ENCODE peak calls at places on chromosomes 12 and 14, in ten cellular contexts. R, S, W, E, M, A, J, H, K and D are unnamed samples.
A peak's percentile ranks its signal among the peaks of the same experiment; 100 is the strongest.

GRCh38 chr14:69138189-69138535 is 14.8 kb downstream of the DCAF5 start:
- DNase-seq in R (no peak), S (no peak), W (no peak), E (no peak), M (no peak), A (no peak), J (no peak), H (no peak), K (no peak), D (no peak)

GRCh38 chr14:75229923-75230792 is 48.5 kb upstream of the FOS start:
- DNase-seq in R (peak; percentile 51), S (peak; percentile 66), W (no peak), E (no peak), M (no peak), A (peak; percentile 67), J (no peak), H (peak; percentile 42), K (no peak), D (no peak)

GRCh38 chr14:56112781-56113180 is 5.4 kb upstream of the PELI2 start:
- DNase-seq in R (no peak), S (no peak), W (no peak), E (no peak), M (no peak), A (no peak), J (no peak), H (no peak), K (no peak), D (no peak)

GRCh38 chr12:1917172-1918070 is 1.0 kb downstream of the CACNA2D4 start:
- DNase-seq in R (no peak), S (no peak), W (peak; percentile 12), E (no peak), M (no peak), A (no peak), J (no peak), H (no peak), K (no peak), D (no peak)

GRCh38 chr12:15209782-15210181 is 11.4 kb downstream of the RERG start:
- DNase-seq in R (no peak), S (no peak), W (peak; percentile 66), E (no peak), M (no peak), A (no peak), J (no peak), H (no peak), K (no peak), D (no peak)

GRCh38 chr12:113850309-113851056 is 115.6 kb downstream of the RBM19 start:
- DNase-seq in R (no peak), S (peak; percentile 4), W (peak; percentile 27), E (peak; percentile 35), M (no peak), A (no peak), J (peak; percentile 69), H (no peak), K (no peak), D (peak; percentile 39)

GRCh38 chr12:124994435-124994975 is 1.1 kb downstream of the BRI3BP start:
- DNase-seq in R (peak; percentile 23), S (no peak), W (no peak), E (no peak), M (no peak), A (no peak), J (no peak), H (no peak), K (no peak), D (no peak)

GRCh38 chr12:80936642-80937390 is 918 bp downstream of the LIN7A start:
- DNase-seq in R (no peak), S (peak; percentile 60), W (peak; percentile 52), E (no peak), M (no peak), A (peak; percentile 82), J (peak; percentile 48), H (no peak), K (peak; percentile 34), D (peak; percentile 16)

GRCh38 chr12:68439368-68440045 is 107.3 kb upstream of the MDM1 start:
- DNase-seq in R (no peak), S (no peak), W (no peak), E (no peak), M (no peak), A (no peak), J (no peak), H (no peak), K (no peak), D (no peak)

GRCh38 chr12:68435816-68436215 is 103.7 kb upstream of the MDM1 start:
- DNase-seq in R (no peak), S (no peak), W (no peak), E (no peak), M (no peak), A (no peak), J (no peak), H (no peak), K (no peak), D (no peak)

GRCh38 chr12:68435238-68435637 is 103.1 kb upstream of the MDM1 start:
- DNase-seq in R (no peak), S (no peak), W (no peak), E (no peak), M (no peak), A (no peak), J (no peak), H (no peak), K (no peak), D (no peak)

GRCh38 chr12:68434391-68435007 is 102.3 kb upstream of the MDM1 start:
- DNase-seq in R (no peak), S (no peak), W (no peak), E (no peak), M (no peak), A (no peak), J (no peak), H (no peak), K (no peak), D (no peak)

DNA sequence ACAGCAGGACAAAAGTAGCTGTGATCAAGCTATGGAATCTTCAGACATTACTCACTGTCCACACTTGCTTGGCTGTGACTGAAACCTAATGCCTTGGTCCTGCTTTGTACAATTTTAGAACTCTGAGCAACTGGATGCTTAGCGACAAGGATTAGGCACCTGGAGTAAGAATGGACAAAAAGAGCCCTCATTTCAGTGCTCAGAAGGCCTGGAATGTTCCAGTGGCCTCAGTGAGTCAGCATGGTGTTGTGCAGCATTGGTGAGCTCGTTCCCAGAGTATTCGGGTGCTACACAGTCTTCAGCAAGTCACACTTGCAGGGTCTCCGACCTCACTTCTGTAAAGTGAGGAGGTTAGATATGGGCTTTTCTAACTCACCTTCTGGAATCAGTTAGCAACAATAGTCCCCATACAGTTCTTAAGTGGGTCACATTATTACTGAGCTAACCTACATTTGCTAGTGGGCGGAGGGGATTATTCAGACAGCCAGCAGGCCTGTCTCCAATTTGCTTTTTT is 108.0 kb upstream of the MDM1 start:
- DNase-seq in R (no peak), S (no peak), W (no peak), E (no peak), M (no peak), A (no peak), J (no peak), H (no peak), K (no peak), D (no peak)
- H3K27ac ChIP-seq in R (no peak overlapping the region), S (no peak overlapping the region), W (no peak overlapping the region), E (no peak overlapping the region), M (no peak overlapping the region), A (no peak overlapping the region), J (no peak overlapping the region), H (no peak overlapping the region), K (no peak overlapping the region), D (no peak overlapping the region)

GRCh38 chr12:104736307-104736706 is 221.8 kb downstream of the SLC41A2 start:
- DNase-seq in R (no peak), S (peak; percentile 79), W (no peak), E (no peak), M (no peak), A (no peak), J (no peak), H (no peak), K (no peak), D (no peak)

GRCh38 chr12:104735801-104736200 is 222.3 kb downstream of the SLC41A2 start:
- DNase-seq in R (no peak), S (no peak), W (no peak), E (no peak), M (no peak), A (no peak), J (no peak), H (no peak), K (no peak), D (no peak)

GRCh38 chr12:104738371-104738710 is 219.7 kb downstream of the SLC41A2 start:
- DNase-seq in R (no peak), S (peak; percentile 92), W (no peak), E (no peak), M (no peak), A (peak; percentile 83), J (no peak), H (no peak), K (no peak), D (no peak)

GRCh38 chr12:104737682-104738370 is 220.3 kb downstream of the SLC41A2 start:
- DNase-seq in R (no peak), S (no peak), W (no peak), E (no peak), M (no peak), A (peak; percentile 52), J (no peak), H (no peak), K (no peak), D (no peak)

DNA sequence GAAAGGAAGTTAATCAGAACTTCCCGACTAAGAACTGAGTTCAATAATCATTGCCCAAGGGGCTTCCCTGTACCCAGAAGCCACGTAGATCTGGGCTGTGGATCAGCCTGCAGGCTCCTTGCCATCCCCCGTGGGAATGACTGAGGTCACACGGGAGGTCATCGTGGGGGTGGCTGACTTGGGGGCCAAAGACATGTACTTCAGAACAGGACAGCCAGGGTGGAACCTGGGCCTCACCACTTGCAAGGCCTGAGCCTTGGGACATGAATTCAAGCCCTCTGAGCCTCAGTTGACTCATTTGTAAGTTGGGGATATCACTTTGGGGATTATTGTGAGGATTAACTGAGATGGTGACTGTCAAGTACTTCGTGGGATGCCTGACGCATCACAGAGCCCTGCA is 221.0 kb downstream of the SLC41A2 start:
- DNase-seq in R (no peak), S (no peak), W (no peak), E (no peak), M (no peak), A (peak; percentile 60), J (no peak), H (no peak), K (no peak), D (no peak)
- H3K27ac ChIP-seq in R (no peak overlapping the region), S (peak overlapping the region; percentile 87), W (no peak overlapping the region), E (peak overlapping the region; percentile 5), M (no peak overlapping the region), A (no peak overlapping the region), J (no peak overlapping the region), H (no peak overlapping the region), K (peak overlapping the region; percentile 3), D (no peak overlapping the region)

DNA sequence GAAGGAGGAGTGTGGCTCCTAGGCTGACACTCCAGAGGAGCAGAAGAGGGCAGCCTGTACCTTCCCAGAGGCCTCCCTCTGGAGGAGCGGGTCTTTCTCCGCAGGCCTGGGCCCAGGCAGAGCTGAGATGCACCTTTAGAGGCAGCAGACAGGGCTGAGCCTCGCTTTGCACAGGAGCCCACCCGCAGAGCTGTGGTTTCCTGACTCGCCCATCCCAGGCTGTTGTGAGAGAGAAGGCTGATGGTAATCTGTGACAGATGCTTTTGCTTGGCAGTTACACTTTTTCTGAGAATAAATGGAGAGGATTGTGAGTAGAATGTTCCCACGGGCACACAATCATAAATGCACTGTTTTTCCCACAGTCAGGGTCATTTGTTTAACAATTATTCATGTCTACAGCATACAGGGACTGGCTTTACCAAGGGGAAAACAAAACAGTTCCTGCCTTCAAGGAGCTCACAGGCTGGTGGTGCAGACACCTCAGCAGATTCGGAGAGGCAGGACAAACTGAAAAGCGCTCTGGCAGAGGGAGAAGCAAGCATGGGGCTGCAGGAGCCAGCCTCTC is 13.9 kb downstream of the EVL start:
- DNase-seq in R (peak; percentile 93), S (no peak), W (no peak), E (no peak), M (no peak), A (no peak), J (peak; percentile 21), H (peak; percentile 91), K (no peak), D (no peak)
- H3K27ac ChIP-seq in R (peak overlapping the region; percentile 95), S (no peak overlapping the region), W (no peak overlapping the region), E (peak overlapping the region; percentile 19), M (peak overlapping the region; percentile 41), A (no peak overlapping the region), J (peak overlapping the region; percentile 30), H (peak overlapping the region; percentile 96), K (no peak overlapping the region), D (peak overlapping the region; percentile 46)

GRCh38 chr12:67088401-67089118 is 180.6 kb upstream of the CAND1 start:
- DNase-seq in R (no peak), S (no peak), W (no peak), E (no peak), M (no peak), A (no peak), J (no peak), H (no peak), K (no peak), D (no peak)

GRCh38 chr12:67082221-67082620 is 186.9 kb upstream of the CAND1 start:
- DNase-seq in R (no peak), S (no peak), W (no peak), E (no peak), M (no peak), A (no peak), J (no peak), H (no peak), K (no peak), D (no peak)

GRCh38 chr12:67085699-67086098 is 183.5 kb upstream of the CAND1 start:
- DNase-seq in R (no peak), S (no peak), W (no peak), E (no peak), M (no peak), A (no peak), J (no peak), H (no peak), K (no peak), D (no peak)

GRCh38 chr12:67091204-67091603 is 178.0 kb upstream of the CAND1 start:
- DNase-seq in R (no peak), S (peak; percentile 33), W (no peak), E (no peak), M (no peak), A (no peak), J (no peak), H (no peak), K (no peak), D (no peak)

GRCh38 chr12:67086116-67086515 is 183.0 kb upstream of the CAND1 start:
- DNase-seq in R (no peak), S (no peak), W (no peak), E (no peak), M (no peak), A (no peak), J (no peak), H (no peak), K (no peak), D (no peak)
- H3K27ac ChIP-seq in R (no peak overlapping the region), S (peak overlapping the region; percentile 56), W (no peak overlapping the region), E (no peak overlapping the region), M (no peak overlapping the region), A (no peak overlapping the region), J (no peak overlapping the region), H (no peak overlapping the region), K (no peak overlapping the region), D (no peak overlapping the region)